ENCODE peak calls at places on chromosomes 4 and X, in nine cellular contexts. W is stimulated activated CD8-positive, alpha-beta memory T cell treated with anti-CD3 and anti-CD28 coated beads, Interleukin-7, amount 100 ng/mL, for 24 hours; N is activated CD4-positive, alpha-beta T cell treated with anti-CD3 and anti-CD28 coated beads, Interleukin-2, amount 10 ng/mL, durations not matched to agents 7 days and 5 days; Q is right cardiac atrium; F is mesothelial cell of epicardium; Z is NCI-H1694; V is AG08395; E is lower lobe of right lung; H is activated CD8-positive, alpha-beta T cell treated with anti-CD3 and anti-CD28 coated beads, Interleukin-2, amount 10 ng/mL, durations not matched to agents 7 days and 5 days. K is an unnamed sample.

GRCh38 chr4:26583538-26583864 is 383 bp upstream of the TBC1D19 start:
- DNase-seq in E (no peak), V (no peak), Q (no peak), N (no peak), W (no peak), F (no peak), H (no peak), Z (peak), K (peak)

GRCh38 chrX:11944486-11944885 is 186.4 kb downstream of the MSL3 start:
- DNase-seq in N (no peak), Z (no peak), Q (peak), H (no peak), F (no peak), E (no peak), W (no peak), V (peak), K (peak)

GRCh38 chr4:183173580-183174526 is 74.8 kb downstream of the WWC2 start:
- DNase-seq in F (no peak), V (peak), H (no peak), Q (no peak), E (no peak), N (no peak), W (no peak), Z (no peak), K (no peak)

GRCh38 chr4:8694651-8695151 is 102.1 kb downstream of the CPZ start:
- DNase-seq in V (no peak), F (peak), Q (no peak), H (no peak), E (no peak), Z (no peak), W (no peak), N (no peak), K (no peak)

GRCh38 chr4:182354867-182355266 is 111.7 kb downstream of the TENM3 start:
- DNase-seq in Z (no peak), F (no peak), E (no peak), W (no peak), H (no peak), N (no peak), Q (no peak), V (peak), K (no peak)

GRCh38 chr4:5955201-5955821 is 62.4 kb upstream of the CRMP1 start:
- DNase-seq in Q (no peak), H (no peak), V (no peak), Z (peak), W (no peak), F (no peak), E (no peak), N (no peak), K (no peak)

GRCh38 chr4:66574145-66574978 is 904.1 kb upstream of the EPHA5 start:
- DNase-seq in W (no peak), F (no peak), Z (no peak), Q (no peak), E (no peak), H (no peak), V (peak), N (no peak), K (no peak)

GRCh38 chr4:100954048-100954447 is 393.3 kb downstream of the PPP3CA start:
- DNase-seq in F (no peak), H (no peak), E (no peak), V (no peak), W (no peak), Z (no peak), N (no peak), Q (no peak), K (no peak)

GRCh38 chrX:48045410-48046311 is 25.8 kb downstream of the ZNF630 start:
- DNase-seq in V (no peak), N (no peak), W (no peak), H (no peak), Q (peak), Z (no peak), F (no peak), E (no peak), K (no peak)

GRCh38 chrX:30533261-30533660 is 44.3 kb downstream of the TASL start:
- DNase-seq in E (no peak), W (no peak), N (no peak), Q (no peak), V (no peak), F (no peak), Z (no peak), H (no peak), K (no peak)

GRCh38 chr4:105765690-105766407 is 57.3 kb downstream of the GSTCD start:
- DNase-seq in Z (no peak), E (no peak), V (peak), W (no peak), N (no peak), Q (no peak), F (no peak), H (no peak), K (peak)

GRCh38 chrX:114049063-114049462 is 534.8 kb upstream of the HTR2C start:
- DNase-seq in Q (no peak), Z (no peak), H (no peak), E (no peak), W (no peak), N (no peak), V (no peak), F (no peak), K (no peak)

GRCh38 chrX:111830561-111830960 is 45.4 kb upstream of the TRPC5OS start:
- DNase-seq in H (no peak), Q (no peak), E (no peak), N (no peak), F (no peak), V (no peak), Z (no peak), W (no peak), K (no peak)

GRCh38 chrX:49071877-49072711 is 1.7 kb downstream of the PRAF2 start:
- DNase-seq in Z (no peak), Q (peak), F (no peak), N (no peak), H (no peak), E (peak), W (no peak), V (peak), K (no peak)

GRCh38 chr4:3402409-3403103 is 39.2 kb upstream of the HGFAC start:
- DNase-seq in N (no peak), Q (peak), E (peak), F (no peak), H (no peak), V (peak), Z (no peak), W (no peak), K (no peak)

GRCh38 chr4:1813915-1814314 is 20.8 kb downstream of the FGFR3 start:
- DNase-seq in Z (no peak), F (no peak), E (no peak), N (no peak), H (no peak), W (no peak), Q (peak), V (no peak), K (no peak)

GRCh38 chr4:5660185-5660584 is 48.2 kb downstream of the EVC2 start:
- DNase-seq in F (no peak), Z (no peak), V (peak), N (no peak), Q (no peak), H (no peak), W (no peak), E (no peak), K (peak)

GRCh38 chr4:98663226-98664006 is 5.0 kb upstream of the TSPAN5 start:
- DNase-seq in N (peak), H (peak), F (no peak), Z (no peak), W (peak), Q (peak), E (no peak), V (no peak), K (no peak)

GRCh38 chr4:184370711-184371389 is 103.5 kb downstream of the IRF2 start:
- DNase-seq in Z (no peak), F (no peak), H (no peak), W (no peak), N (no peak), E (no peak), V (no peak), Q (no peak), K (no peak)